ENCODE peak calls at places on chromosomes 13 and 19, in five cellular contexts. One of them, this sample, is unnamed.

GRCh38 chr13:100493418-100493817 is 95.2 kb downstream of the GGACT start:
- DNase-seq in tibial nerve: no peak
- DNase-seq in WTC11: no peak
- DNase-seq in epithelial cell of esophagus: no peak
- DNase-seq in CD4-positive, alpha-beta T cell: no peak
- DNase-seq in this sample: no peak

GRCh38 chr19:53906211-53907192 is 2.6 kb upstream of the CACNG7 start:
- DNase-seq in tibial nerve: peak; percentile 24
- DNase-seq in WTC11: peak; percentile 89
- DNase-seq in epithelial cell of esophagus: peak; percentile 24
- DNase-seq in CD4-positive, alpha-beta T cell: peak; percentile 62
- DNase-seq in this sample: peak; percentile 57

GRCh38 chr13:62611343-62611742 is 1195.7 kb upstream of the PCDH20 start:
- DNase-seq in tibial nerve: no peak
- DNase-seq in WTC11: no peak
- DNase-seq in epithelial cell of esophagus: no peak
- DNase-seq in CD4-positive, alpha-beta T cell: no peak
- DNase-seq in this sample: no peak

GRCh38 chr13:95160112-95160906 is 140.9 kb downstream of the ABCC4 start:
- DNase-seq in tibial nerve: no peak
- DNase-seq in WTC11: no peak
- DNase-seq in epithelial cell of esophagus: peak; percentile 15
- DNase-seq in CD4-positive, alpha-beta T cell: no peak
- DNase-seq in this sample: no peak

GRCh38 chr19:41868120-41868988 is 8.3 kb downstream of the RPS19 start:
- DNase-seq in tibial nerve: no peak
- DNase-seq in WTC11: no peak
- DNase-seq in epithelial cell of esophagus: no peak
- DNase-seq in CD4-positive, alpha-beta T cell: no peak
- DNase-seq in this sample: no peak

GRCh38 chr19:7535035-7535992 is at the start of gene PNPLA6:
- DNase-seq in tibial nerve: peak; percentile 95
- DNase-seq in WTC11: peak; percentile 96
- DNase-seq in epithelial cell of esophagus: peak; percentile 96
- DNase-seq in CD4-positive, alpha-beta T cell: peak; percentile 88
- DNase-seq in this sample: peak; percentile 95

GRCh38 chr19:28519950-28520861 is 692.7 kb downstream of the UQCRFS1 start:
- DNase-seq in tibial nerve: no peak
- DNase-seq in WTC11: no peak
- DNase-seq in epithelial cell of esophagus: no peak
- DNase-seq in CD4-positive, alpha-beta T cell: no peak
- DNase-seq in this sample: no peak

GRCh38 chr13:79678100-79678499 is 197.1 kb downstream of the NDFIP2 start:
- DNase-seq in tibial nerve: no peak
- DNase-seq in WTC11: no peak
- DNase-seq in epithelial cell of esophagus: peak; percentile 34
- DNase-seq in CD4-positive, alpha-beta T cell: no peak
- DNase-seq in this sample: no peak

GRCh38 chr19:32234663-32235217 is 110.7 kb upstream of the ZNF507 start:
- DNase-seq in tibial nerve: no peak
- DNase-seq in WTC11: no peak
- DNase-seq in epithelial cell of esophagus: no peak
- DNase-seq in CD4-positive, alpha-beta T cell: no peak
- DNase-seq in this sample: no peak

GRCh38 chr19:2561895-2562294 is 86.0 kb downstream of the GADD45B start:
- DNase-seq in tibial nerve: no peak
- DNase-seq in WTC11: no peak
- DNase-seq in epithelial cell of esophagus: peak; percentile 23
- DNase-seq in CD4-positive, alpha-beta T cell: peak; percentile 41
- DNase-seq in this sample: peak; percentile 70

GRCh38 chr19:31109626-31110025 is 239.6 kb downstream of the TSHZ3 start:
- DNase-seq in tibial nerve: no peak
- DNase-seq in WTC11: no peak
- DNase-seq in epithelial cell of esophagus: no peak
- DNase-seq in CD4-positive, alpha-beta T cell: no peak
- DNase-seq in this sample: no peak

GRCh38 chr13:112885782-112886268 is 83.2 kb upstream of the MCF2L start:
- DNase-seq in tibial nerve: peak; percentile 60
- DNase-seq in WTC11: peak; percentile 83
- DNase-seq in epithelial cell of esophagus: peak; percentile 85
- DNase-seq in CD4-positive, alpha-beta T cell: no peak
- DNase-seq in this sample: no peak

GRCh38 chr13:110187501-110188161 is 119.3 kb downstream of the COL4A1 start:
- DNase-seq in tibial nerve: no peak
- DNase-seq in WTC11: no peak
- DNase-seq in epithelial cell of esophagus: peak; percentile 80
- DNase-seq in CD4-positive, alpha-beta T cell: no peak
- DNase-seq in this sample: no peak

GRCh38 chr13:23778007-23778687 is 111.1 kb downstream of the MIPEP start:
- DNase-seq in tibial nerve: no peak
- DNase-seq in WTC11: no peak
- DNase-seq in epithelial cell of esophagus: no peak
- DNase-seq in CD4-positive, alpha-beta T cell: no peak
- DNase-seq in this sample: no peak

GRCh38 chr13:111153977-111154332 is 38.8 kb downstream of the ARHGEF7 start:
- DNase-seq in tibial nerve: peak; percentile 15
- DNase-seq in WTC11: no peak
- DNase-seq in epithelial cell of esophagus: no peak
- DNase-seq in CD4-positive, alpha-beta T cell: peak; percentile 39
- DNase-seq in this sample: no peak

GRCh38 chr19:50703915-50704548 is 15.6 kb downstream of the SHANK1 start:
- DNase-seq in tibial nerve: no peak
- DNase-seq in WTC11: no peak
- DNase-seq in epithelial cell of esophagus: no peak
- DNase-seq in CD4-positive, alpha-beta T cell: no peak
- DNase-seq in this sample: no peak

GRCh38 chr19:10891360-10892108 is 20.2 kb downstream of the CARM1 start:
- DNase-seq in tibial nerve: no peak
- DNase-seq in WTC11: no peak
- DNase-seq in epithelial cell of esophagus: peak; percentile 97
- DNase-seq in CD4-positive, alpha-beta T cell: no peak
- DNase-seq in this sample: no peak
- TF ChIP-seq CTCF in tibial nerve: no peak
- TF ChIP-seq CTCF in WTC11: no peak
- TF ChIP-seq CTCF in epithelial cell of esophagus: no peak
- TF ChIP-seq CTCF in CD4-positive, alpha-beta T cell: no peak
- TF ChIP-seq CTCF in this sample: no peak

GRCh38 chr19:38780443-38780842 is 7.1 kb upstream of the LGALS7 start:
- DNase-seq in tibial nerve: no peak
- DNase-seq in WTC11: no peak
- DNase-seq in epithelial cell of esophagus: no peak
- DNase-seq in CD4-positive, alpha-beta T cell: no peak
- DNase-seq in this sample: no peak

GRCh38 chr19:38778733-38779132 is 5.4 kb upstream of the LGALS7 start:
- DNase-seq in tibial nerve: no peak
- DNase-seq in WTC11: no peak
- DNase-seq in epithelial cell of esophagus: no peak
- DNase-seq in CD4-positive, alpha-beta T cell: no peak
- DNase-seq in this sample: no peak

GRCh38 chr19:38785187-38785699 is 3.8 kb upstream of the LGALS7B start:
- DNase-seq in tibial nerve: no peak
- DNase-seq in WTC11: no peak
- DNase-seq in epithelial cell of esophagus: no peak
- DNase-seq in CD4-positive, alpha-beta T cell: no peak
- DNase-seq in this sample: no peak

GRCh38 chr19:38784224-38784623 is 4.8 kb upstream of the LGALS7B start:
- DNase-seq in tibial nerve: no peak
- DNase-seq in WTC11: no peak
- DNase-seq in epithelial cell of esophagus: no peak
- DNase-seq in CD4-positive, alpha-beta T cell: no peak
- DNase-seq in this sample: no peak

DNA sequence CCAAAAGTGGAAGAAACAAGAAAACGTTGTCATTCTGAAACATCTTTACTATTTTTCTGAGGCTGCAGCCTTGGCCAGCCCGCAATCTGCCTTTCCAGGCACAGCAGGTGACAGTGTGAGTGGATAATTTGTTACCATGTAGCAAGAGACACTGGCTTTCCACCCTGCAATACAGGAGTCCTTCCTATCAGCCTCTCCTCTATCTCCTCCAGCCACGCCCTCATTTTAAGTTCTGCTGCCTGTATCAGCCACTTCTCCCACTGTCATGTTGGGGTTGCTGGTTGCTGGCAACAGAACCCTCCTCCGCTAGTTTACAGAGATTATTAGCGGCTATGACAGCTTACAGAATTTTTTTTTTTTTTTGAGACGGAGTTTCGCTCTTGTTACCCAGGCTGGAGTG is 7.7 kb upstream of the LGALS7 start:
- DNase-seq in tibial nerve: no peak
- DNase-seq in WTC11: no peak
- DNase-seq in epithelial cell of esophagus: no peak
- DNase-seq in CD4-positive, alpha-beta T cell: no peak
- DNase-seq in this sample: no peak
- TF ChIP-seq CTCF in tibial nerve: no peak
- TF ChIP-seq CTCF in WTC11: no peak
- TF ChIP-seq CTCF in epithelial cell of esophagus: no peak
- TF ChIP-seq CTCF in CD4-positive, alpha-beta T cell: no peak
- TF ChIP-seq CTCF in this sample: no peak

GRCh38 chr13:66468656-66469055 is 761.5 kb downstream of the PCDH9 start:
- DNase-seq in tibial nerve: no peak
- DNase-seq in WTC11: no peak
- DNase-seq in epithelial cell of esophagus: peak; percentile 6
- DNase-seq in CD4-positive, alpha-beta T cell: no peak
- DNase-seq in this sample: no peak

DNA sequence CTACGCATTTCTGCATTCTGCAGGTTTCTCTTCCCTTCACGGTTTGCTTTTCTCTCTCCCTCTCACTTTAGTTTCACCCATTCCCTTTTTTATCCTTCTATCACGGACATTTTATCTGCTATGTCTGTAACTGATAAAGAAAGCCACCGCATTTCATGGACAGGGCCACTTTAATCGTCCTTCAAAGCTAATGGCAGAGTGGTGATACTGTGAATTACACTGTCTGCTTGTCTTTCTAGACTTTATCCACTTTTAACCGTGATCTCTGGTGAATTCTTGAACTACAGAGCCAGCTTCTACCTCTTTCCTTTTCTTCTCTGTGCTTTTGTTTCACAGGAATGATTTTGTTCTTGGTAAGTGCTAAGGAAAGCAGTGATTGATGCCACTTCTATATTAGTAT is 760.4 kb downstream of the PCDH9 start:
- DNase-seq in tibial nerve: no peak
- DNase-seq in WTC11: no peak
- DNase-seq in epithelial cell of esophagus: no peak
- DNase-seq in CD4-positive, alpha-beta T cell: no peak
- DNase-seq in this sample: no peak
- TF ChIP-seq CTCF in tibial nerve: no peak
- TF ChIP-seq CTCF in WTC11: no peak
- TF ChIP-seq CTCF in epithelial cell of esophagus: no peak
- TF ChIP-seq CTCF in CD4-positive, alpha-beta T cell: no peak
- TF ChIP-seq CTCF in this sample: no peak

GRCh38 chr13:33258437-33259193 is 26.9 kb downstream of the STARD13 start:
- DNase-seq in tibial nerve: no peak
- DNase-seq in WTC11: no peak
- DNase-seq in epithelial cell of esophagus: no peak
- DNase-seq in CD4-positive, alpha-beta T cell: no peak
- DNase-seq in this sample: no peak

GRCh38 chr13:33256148-33256547 is 29.4 kb downstream of the STARD13 start:
- DNase-seq in tibial nerve: no peak
- DNase-seq in WTC11: no peak
- DNase-seq in epithelial cell of esophagus: no peak
- DNase-seq in CD4-positive, alpha-beta T cell: no peak
- DNase-seq in this sample: no peak

GRCh38 chr13:33259296-33259695 is 26.3 kb downstream of the STARD13 start:
- DNase-seq in tibial nerve: no peak
- DNase-seq in WTC11: no peak
- DNase-seq in epithelial cell of esophagus: no peak
- DNase-seq in CD4-positive, alpha-beta T cell: no peak
- DNase-seq in this sample: no peak

GRCh38 chr13:33260168-33261098 is 25.1 kb downstream of the STARD13 start:
- DNase-seq in tibial nerve: no peak
- DNase-seq in WTC11: no peak
- DNase-seq in epithelial cell of esophagus: no peak
- DNase-seq in CD4-positive, alpha-beta T cell: no peak
- DNase-seq in this sample: no peak

GRCh38 chr13:33257786-33258185 is 27.8 kb downstream of the STARD13 start:
- DNase-seq in tibial nerve: no peak
- DNase-seq in WTC11: no peak
- DNase-seq in epithelial cell of esophagus: no peak
- DNase-seq in CD4-positive, alpha-beta T cell: no peak
- DNase-seq in this sample: no peak
- TF ChIP-seq CTCF in tibial nerve: no peak
- TF ChIP-seq CTCF in WTC11: no peak
- TF ChIP-seq CTCF in epithelial cell of esophagus: no peak
- TF ChIP-seq CTCF in CD4-positive, alpha-beta T cell: no peak
- TF ChIP-seq CTCF in this sample: no peak

DNA sequence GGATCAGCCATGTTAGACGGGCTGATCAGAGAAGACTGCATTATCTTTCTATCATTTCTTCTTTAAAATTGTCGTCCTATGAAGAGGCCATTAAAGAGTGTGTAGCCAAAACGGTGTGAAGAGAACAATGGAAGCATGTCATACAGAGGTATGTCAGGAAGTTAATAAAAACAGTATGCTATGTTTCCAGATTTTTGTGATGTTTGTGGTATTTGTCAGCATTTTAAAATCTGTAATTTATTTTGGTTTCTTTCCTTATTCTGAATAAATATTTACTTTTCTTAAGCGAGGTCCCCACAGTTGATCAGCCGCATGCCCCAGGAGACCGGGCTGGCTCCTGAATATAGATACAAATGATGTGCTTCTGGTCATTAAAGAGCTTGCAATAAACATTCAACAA is 142.9 kb upstream of the SERP2 start:
- DNase-seq in tibial nerve: no peak
- DNase-seq in WTC11: no peak
- DNase-seq in epithelial cell of esophagus: no peak
- DNase-seq in CD4-positive, alpha-beta T cell: no peak
- DNase-seq in this sample: no peak
- TF ChIP-seq CTCF in tibial nerve: no peak
- TF ChIP-seq CTCF in WTC11: no peak
- TF ChIP-seq CTCF in epithelial cell of esophagus: no peak
- TF ChIP-seq CTCF in CD4-positive, alpha-beta T cell: no peak
- TF ChIP-seq CTCF in this sample: no peak

GRCh38 chr19:58554494-58555368 is at the start of gene CHMP2A:
- DNase-seq in tibial nerve: peak; percentile 97
- DNase-seq in WTC11: peak; percentile 99
- DNase-seq in epithelial cell of esophagus: peak; percentile 95
- DNase-seq in CD4-positive, alpha-beta T cell: peak; percentile 97
- DNase-seq in this sample: peak; percentile 96
- TF ChIP-seq CTCF in tibial nerve: peak; percentile 24
- TF ChIP-seq CTCF in WTC11: no peak
- TF ChIP-seq CTCF in epithelial cell of esophagus: no peak
- TF ChIP-seq CTCF in CD4-positive, alpha-beta T cell: no peak
- TF ChIP-seq CTCF in this sample: no peak

DNA sequence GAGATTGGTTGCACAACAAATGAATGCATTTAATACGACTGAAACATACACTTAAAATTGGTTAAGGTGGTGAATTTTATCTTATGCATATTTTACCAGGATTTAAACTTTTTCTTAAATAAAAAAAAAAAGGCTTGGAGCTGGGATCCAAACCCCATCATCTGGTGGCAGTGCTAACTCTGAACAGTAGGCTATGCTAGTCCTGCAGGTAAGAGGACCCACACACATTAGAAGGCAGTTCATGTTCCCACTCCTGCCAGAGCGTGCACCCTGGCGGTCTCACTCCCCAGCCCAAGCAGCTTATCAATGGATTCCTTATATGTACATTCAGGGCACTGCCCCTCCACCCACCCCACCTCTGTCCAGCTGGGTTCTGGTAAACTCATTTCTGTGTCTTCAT is 31.3 kb upstream of the CEBPA start:
- DNase-seq in tibial nerve: no peak
- DNase-seq in WTC11: no peak
- DNase-seq in epithelial cell of esophagus: peak; percentile 52
- DNase-seq in CD4-positive, alpha-beta T cell: no peak
- DNase-seq in this sample: no peak
- TF ChIP-seq CTCF in tibial nerve: no peak
- TF ChIP-seq CTCF in WTC11: no peak
- TF ChIP-seq CTCF in epithelial cell of esophagus: peak; percentile 51
- TF ChIP-seq CTCF in CD4-positive, alpha-beta T cell: no peak
- TF ChIP-seq CTCF in this sample: no peak

This sample was measured in activated B cell treated with CpG ODN at 0.5 μM for 24 hours.